ENCODE peak calls at places on chromosome 7, in eight cellular contexts. I, M, T, Q, Y, W, N and S are unnamed samples.

GRCh38 chr7:2886900-2887299 is 42.8 kb upstream of the GNA12 start:
- DNase-seq in Y (no peak), T (no peak), M (no peak), N (no peak), I (peak; percentile 78), W (peak; percentile 89), Q (peak; percentile 76), S (peak; percentile 78)

GRCh38 chr7:126569402-126569801 is 683.3 kb downstream of the GRM8 start:
- DNase-seq in Q (no peak), I (no peak), W (no peak), T (no peak), Y (no peak), M (no peak), N (no peak), S (no peak)

GRCh38 chr7:141480953-141481352 is 70.3 kb upstream of the AGK start:
- DNase-seq in N (no peak), W (no peak), Q (no peak), T (no peak), M (no peak), Y (no peak), I (no peak), S (no peak)

GRCh38 chr7:43619213-43620012 is 36.5 kb downstream of the STK17A start:
- DNase-seq in Q (no peak), W (no peak), N (no peak), Y (no peak), T (no peak), M (no peak), I (no peak), S (no peak)

GRCh38 chr7:46767071-46767470 is 814.8 kb downstream of the TNS3 start:
- DNase-seq in M (no peak), Q (no peak), T (no peak), N (no peak), I (no peak), W (no peak), Y (no peak), S (no peak)

GRCh38 chr7:120997902-120998301 is 9.4 kb downstream of the CPED1 start:
- DNase-seq in M (no peak), T (no peak), W (no peak), Q (no peak), I (no peak), N (peak; percentile 25), Y (no peak), S (no peak)

GRCh38 chr7:999921-1000593 is 17.1 kb downstream of the CYP2W1 start:
- DNase-seq in W (no peak), I (no peak), Q (no peak), M (no peak), T (no peak), Y (no peak), N (no peak), S (no peak)

GRCh38 chr7:24907311-24907886 is 72.6 kb downstream of the OSBPL3 start:
- DNase-seq in N (no peak), Y (no peak), T (no peak), M (no peak), I (no peak), Q (peak; percentile 63), W (peak; percentile 69), S (no peak)

GRCh38 chr7:52026140-52026539 is 709.5 kb upstream of the COBL start:
- DNase-seq in N (no peak), Q (no peak), W (no peak), T (no peak), I (no peak), M (no peak), Y (no peak), S (no peak)

GRCh38 chr7:81111358-81111757 is 192.5 kb upstream of the SEMA3C start:
- DNase-seq in Y (no peak), N (no peak), Q (peak; percentile 90), W (peak; percentile 97), M (no peak), T (no peak), I (no peak), S (no peak)

GRCh38 chr7:98191668-98192431 is 19.4 kb upstream of the BHLHA15 start:
- DNase-seq in W (no peak), Y (no peak), I (no peak), N (no peak), M (no peak), T (no peak), Q (no peak), S (no peak)

GRCh38 chr7:55158983-55159382 is 140.2 kb downstream of the EGFR start:
- DNase-seq in M (no peak), Y (no peak), Q (no peak), T (no peak), I (no peak), N (no peak), W (no peak), S (no peak)
- TF ChIP-seq CTCF in M (no peak), Y (no peak), Q (no peak), T (no peak), I (no peak), N (no peak), W (no peak), S (no peak)

GRCh38 chr7:151032936-151033863 is 5.0 kb downstream of the ABCB8 start:
- DNase-seq in M (no peak), W (no peak), I (no peak), Y (no peak), N (no peak), Q (no peak), T (no peak), S (no peak)
- TF ChIP-seq CTCF in M (no peak), W (no peak), I (no peak), Y (no peak), N (no peak), Q (no peak), T (no peak), S (no peak)

DNA sequence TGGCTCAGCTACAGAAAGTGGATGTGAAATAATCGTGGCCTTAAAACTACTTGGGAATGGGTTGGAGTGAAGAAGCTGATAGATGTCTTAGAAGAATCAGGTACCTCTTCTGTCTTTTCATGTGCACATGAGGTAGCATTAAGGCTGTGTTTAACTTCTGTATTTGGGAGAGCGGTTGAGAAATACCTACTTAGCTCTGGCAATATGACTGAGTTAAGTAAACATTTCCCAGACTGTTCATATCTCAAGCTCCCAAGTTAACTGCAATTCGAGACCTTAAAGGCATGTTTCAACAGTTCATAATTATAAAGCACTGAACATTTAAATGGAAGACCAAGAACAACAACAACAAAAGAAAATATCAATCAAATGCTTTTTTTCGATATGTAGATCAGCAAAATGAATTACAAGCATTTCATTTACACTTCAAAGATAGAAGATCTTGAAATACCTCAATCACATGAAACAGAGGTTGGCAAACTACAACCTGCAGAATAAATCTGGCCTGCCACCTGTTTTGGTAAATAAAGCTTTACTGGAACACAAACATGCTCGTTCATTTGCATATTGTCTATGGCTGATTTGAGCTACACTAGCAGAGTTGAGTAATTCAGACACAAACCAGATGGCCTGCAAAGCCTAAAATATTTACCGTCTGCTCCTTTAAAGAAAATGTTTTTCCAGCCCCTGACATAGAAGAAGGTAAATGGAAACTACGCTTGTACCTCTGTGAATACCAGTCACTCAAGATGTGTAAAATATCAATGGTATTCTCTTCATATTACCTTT is 337.1 kb upstream of the GLI3 start:
- DNase-seq in W (peak; percentile 19), T (no peak), M (no peak), Y (no peak), Q (no peak), I (no peak), N (no peak), S (no peak)
- TF ChIP-seq CTCF in W (no peak), T (no peak), M (no peak), Y (no peak), Q (no peak), I (no peak), N (no peak), S (no peak)

DNA sequence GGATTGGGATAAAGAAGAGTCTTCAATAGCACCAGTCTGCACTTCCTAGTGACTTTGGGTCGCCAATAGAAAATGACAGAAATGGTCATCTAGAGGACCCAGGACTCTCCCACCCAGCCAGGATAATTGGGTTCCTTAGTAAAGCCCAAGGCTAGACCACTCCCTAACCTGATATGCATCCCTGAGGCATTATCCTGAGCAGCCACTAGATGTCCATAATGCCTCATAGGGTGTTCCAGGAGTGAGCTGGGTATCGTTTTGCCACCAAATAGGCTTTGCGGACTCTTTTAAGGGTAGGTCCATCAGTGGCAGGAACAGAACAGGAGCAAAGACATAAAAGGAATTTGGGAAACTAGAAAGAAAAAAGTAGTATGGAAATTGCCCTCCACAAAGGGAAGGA is 4.5 kb upstream of the LRRC4 start:
- DNase-seq in Y (no peak), M (no peak), N (no peak), Q (no peak), I (no peak), W (peak; percentile 33), T (no peak), S (no peak)
- TF ChIP-seq CTCF in Y (no peak), M (peak; percentile 71), N (peak; percentile 42), Q (peak; percentile 68), I (peak; percentile 46), W (peak; percentile 43), T (no peak), S (peak; percentile 12)